ENCODE peak calls at places on chromosome 7, in six cellular contexts. One of them, this sample, is unnamed.

GRCh38 chr7:110204527-110204926 is 886.4 kb upstream of the LRRN3 start:
- DNase-seq in DMS153: no peak
- DNase-seq in LHCN-M2: no peak
- DNase-seq in GM04504: no peak
- DNase-seq in skeletal muscle cell: no peak
- DNase-seq in activated CD8-positive, alpha-beta memory T cell treated with anti-CD3 and anti-CD28 coated beads for 1 hour: no peak
- DNase-seq in this sample: no peak

GRCh38 chr7:107913846-107914245 is 22.9 kb downstream of the DLD start:
- DNase-seq in skeletal muscle cell: no peak
- DNase-seq in activated CD8-positive, alpha-beta memory T cell treated with anti-CD3 and anti-CD28 coated beads for 1 hour: no peak
- DNase-seq in GM04504: no peak
- DNase-seq in DMS153: no peak
- DNase-seq in LHCN-M2: no peak
- DNase-seq in this sample: no peak

GRCh38 chr7:31175672-31176071 is 123.6 kb downstream of the ADCYAP1R1 start:
- DNase-seq in GM04504: no peak
- DNase-seq in DMS153: no peak
- DNase-seq in LHCN-M2: no peak
- DNase-seq in activated CD8-positive, alpha-beta memory T cell treated with anti-CD3 and anti-CD28 coated beads for 1 hour: no peak
- DNase-seq in skeletal muscle cell: no peak
- DNase-seq in this sample: no peak

GRCh38 chr7:118185163-118185860 is 1.3 kb downstream of the LSM8 start:
- DNase-seq in LHCN-M2: peak
- DNase-seq in DMS153: no peak
- DNase-seq in skeletal muscle cell: no peak
- DNase-seq in GM04504: no peak
- DNase-seq in activated CD8-positive, alpha-beta memory T cell treated with anti-CD3 and anti-CD28 coated beads for 1 hour: no peak
- DNase-seq in this sample: no peak

GRCh38 chr7:157400171-157400860 is 63.5 kb downstream of the DNAJB6 start:
- DNase-seq in DMS153: no peak
- DNase-seq in GM04504: no peak
- DNase-seq in LHCN-M2: no peak
- DNase-seq in activated CD8-positive, alpha-beta memory T cell treated with anti-CD3 and anti-CD28 coated beads for 1 hour: no peak
- DNase-seq in skeletal muscle cell: no peak
- DNase-seq in this sample: no peak

GRCh38 chr7:149147072-149147729 is at the start of gene ZNF398:
- DNase-seq in DMS153: peak
- DNase-seq in activated CD8-positive, alpha-beta memory T cell treated with anti-CD3 and anti-CD28 coated beads for 1 hour: peak
- DNase-seq in skeletal muscle cell: peak
- DNase-seq in LHCN-M2: peak
- DNase-seq in GM04504: no peak
- DNase-seq in this sample: peak

GRCh38 chr7:158110661-158111555 is 476.7 kb downstream of the PTPRN2 start:
- DNase-seq in GM04504: no peak
- DNase-seq in activated CD8-positive, alpha-beta memory T cell treated with anti-CD3 and anti-CD28 coated beads for 1 hour: no peak
- DNase-seq in DMS153: no peak
- DNase-seq in LHCN-M2: no peak
- DNase-seq in skeletal muscle cell: no peak
- DNase-seq in this sample: no peak

GRCh38 chr7:76291346-76292205 is 10.9 kb upstream of the HSPB1 start:
- DNase-seq in GM04504: peak
- DNase-seq in activated CD8-positive, alpha-beta memory T cell treated with anti-CD3 and anti-CD28 coated beads for 1 hour: peak
- DNase-seq in LHCN-M2: peak
- DNase-seq in skeletal muscle cell: peak
- DNase-seq in DMS153: peak
- DNase-seq in this sample: peak

GRCh38 chr7:44131173-44132009 is 8.0 kb upstream of the POLD2 start:
- DNase-seq in DMS153: no peak
- DNase-seq in activated CD8-positive, alpha-beta memory T cell treated with anti-CD3 and anti-CD28 coated beads for 1 hour: no peak
- DNase-seq in LHCN-M2: peak
- DNase-seq in GM04504: no peak
- DNase-seq in skeletal muscle cell: no peak
- DNase-seq in this sample: no peak

GRCh38 chr7:150356265-150356897 is 12.2 kb upstream of the REPIN1 start:
- DNase-seq in skeletal muscle cell: no peak
- DNase-seq in LHCN-M2: peak
- DNase-seq in DMS153: no peak
- DNase-seq in GM04504: no peak
- DNase-seq in activated CD8-positive, alpha-beta memory T cell treated with anti-CD3 and anti-CD28 coated beads for 1 hour: no peak
- DNase-seq in this sample: no peak

GRCh38 chr7:134954197-134955082 is 31.9 kb upstream of the AGBL3 start:
- DNase-seq in DMS153: peak
- DNase-seq in LHCN-M2: peak
- DNase-seq in skeletal muscle cell: no peak
- DNase-seq in activated CD8-positive, alpha-beta memory T cell treated with anti-CD3 and anti-CD28 coated beads for 1 hour: no peak
- DNase-seq in GM04504: no peak
- DNase-seq in this sample: no peak

GRCh38 chr7:7176421-7177043 is 5.8 kb upstream of the C1GALT1 start:
- DNase-seq in DMS153: peak
- DNase-seq in GM04504: peak
- DNase-seq in LHCN-M2: peak
- DNase-seq in skeletal muscle cell: peak
- DNase-seq in activated CD8-positive, alpha-beta memory T cell treated with anti-CD3 and anti-CD28 coated beads for 1 hour: no peak
- DNase-seq in this sample: no peak

GRCh38 chr7:151448261-151449252 is 8.6 kb upstream of the CRYGN start:
- DNase-seq in skeletal muscle cell: no peak
- DNase-seq in GM04504: no peak
- DNase-seq in DMS153: no peak
- DNase-seq in LHCN-M2: peak
- DNase-seq in activated CD8-positive, alpha-beta memory T cell treated with anti-CD3 and anti-CD28 coated beads for 1 hour: peak
- DNase-seq in this sample: peak

GRCh38 chr7:92547579-92547978 is 19.0 kb downstream of the RBM48 start:
- DNase-seq in DMS153: no peak
- DNase-seq in activated CD8-positive, alpha-beta memory T cell treated with anti-CD3 and anti-CD28 coated beads for 1 hour: no peak
- DNase-seq in GM04504: no peak
- DNase-seq in skeletal muscle cell: no peak
- DNase-seq in LHCN-M2: no peak
- DNase-seq in this sample: peak

GRCh38 chr7:43123457-43123856 is 11.0 kb downstream of the HECW1 start:
- DNase-seq in LHCN-M2: no peak
- DNase-seq in DMS153: no peak
- DNase-seq in activated CD8-positive, alpha-beta memory T cell treated with anti-CD3 and anti-CD28 coated beads for 1 hour: no peak
- DNase-seq in GM04504: no peak
- DNase-seq in skeletal muscle cell: no peak
- DNase-seq in this sample: no peak

GRCh38 chr7:30750574-30751256 is 1.2 kb upstream of the INMT start:
- DNase-seq in skeletal muscle cell: peak
- DNase-seq in activated CD8-positive, alpha-beta memory T cell treated with anti-CD3 and anti-CD28 coated beads for 1 hour: no peak
- DNase-seq in GM04504: peak
- DNase-seq in LHCN-M2: peak
- DNase-seq in DMS153: peak
- DNase-seq in this sample: peak

GRCh38 chr7:131100357-131101054 is 227.2 kb upstream of the MKLN1 start:
- DNase-seq in activated CD8-positive, alpha-beta memory T cell treated with anti-CD3 and anti-CD28 coated beads for 1 hour: no peak
- DNase-seq in skeletal muscle cell: no peak
- DNase-seq in GM04504: no peak
- DNase-seq in LHCN-M2: no peak
- DNase-seq in DMS153: no peak
- DNase-seq in this sample: no peak

GRCh38 chr7:25857376-25858067 is 294.5 kb upstream of the NFE2L3 start:
- DNase-seq in activated CD8-positive, alpha-beta memory T cell treated with anti-CD3 and anti-CD28 coated beads for 1 hour: no peak
- DNase-seq in GM04504: peak
- DNase-seq in LHCN-M2: peak
- DNase-seq in DMS153: peak
- DNase-seq in skeletal muscle cell: peak
- DNase-seq in this sample: no peak

GRCh38 chr7:130189281-130189782 is 15.9 kb downstream of the TMEM209 start:
- DNase-seq in LHCN-M2: peak
- DNase-seq in DMS153: no peak
- DNase-seq in GM04504: peak
- DNase-seq in activated CD8-positive, alpha-beta memory T cell treated with anti-CD3 and anti-CD28 coated beads for 1 hour: no peak
- DNase-seq in skeletal muscle cell: no peak
- DNase-seq in this sample: no peak

GRCh38 chr7:81501220-81501619 is 268.6 kb downstream of the HGF start:
- DNase-seq in GM04504: no peak
- DNase-seq in DMS153: no peak
- DNase-seq in skeletal muscle cell: peak
- DNase-seq in LHCN-M2: peak
- DNase-seq in activated CD8-positive, alpha-beta memory T cell treated with anti-CD3 and anti-CD28 coated beads for 1 hour: no peak
- DNase-seq in this sample: no peak